ENCODE peak calls at places on chromosomes 13 and 19, in five cellular contexts. L, K, Z, E and D are unnamed samples. For H3K4me1, the result is how much of the 10 kb centered on the place peaks cover.

GRCh38 chr13:86446311-86446710 is 647.1 kb upstream of the SLITRK6 start:
- DNase-seq in L (no peak), Z (no peak), K (no peak), E (no peak), D (no peak)

GRCh38 chr13:107901996-107902562 is 313.3 kb downstream of the LIG4 start:
- DNase-seq in L (no peak), K (no peak), Z (no peak), E (no peak), D (no peak)

GRCh38 chr13:106152047-106152446 is 383.4 kb downstream of the EFNB2 start:
- DNase-seq in L (no peak), K (no peak), E (no peak), Z (no peak), D (no peak)

GRCh38 chr13:106083620-106084350 is 451.7 kb downstream of the EFNB2 start:
- DNase-seq in E (peak), L (no peak), Z (peak), K (peak), D (peak)

GRCh38 chr13:75870397-75870801 is 234.3 kb downstream of the LMO7 start:
- DNase-seq in Z (no peak), K (no peak), L (peak), E (peak), D (peak)

GRCh38 chr13:109249780-109250528 is 536.4 kb downstream of the IRS2 start:
- DNase-seq in K (peak), L (no peak), E (no peak), Z (no peak), D (no peak)

GRCh38 chr19:52494518-52494917 is 33.0 kb upstream of the ZNF808 start:
- DNase-seq in Z (no peak), L (no peak), E (no peak), K (no peak), D (no peak)

GRCh38 chr19:17909017-17909732 is 23.6 kb upstream of the CCDC124 start:
- DNase-seq in L (no peak), K (no peak), Z (no peak), E (no peak), D (no peak)

GRCh38 chr13:113581871-113582270 is 2.7 kb upstream of the TFDP1 start:
- DNase-seq in Z (peak), E (no peak), K (no peak), L (no peak), D (no peak)

GRCh38 chr19:38932425-38933179 is 1.9 kb downstream of the MRPS12 start:
- DNase-seq in K (peak), E (peak), Z (no peak), L (no peak), D (peak)

GRCh38 chr19:17865364-17866311 is 5.9 kb downstream of the RPL18A start:
- DNase-seq in L (no peak), Z (peak), K (peak), E (no peak), D (no peak)

GRCh38 chr19:688992-689391 is 6.3 kb downstream of the PRSS57 start:
- DNase-seq in E (no peak), Z (no peak), L (no peak), K (no peak), D (no peak)

GRCh38 chr19:48999481-49000325 is 6.0 kb downstream of the RUVBL2 start:
- DNase-seq in L (no peak), Z (peak), E (peak), K (no peak), D (peak)

GRCh38 chr19:5145521-5146511 is 176.9 kb downstream of the KDM4B start:
- DNase-seq in L (no peak), Z (no peak), E (no peak), K (no peak), D (peak)

GRCh38 chr19:958967-959685 is 25.0 kb upstream of the WDR18 start:
- DNase-seq in Z (no peak), E (no peak), L (no peak), K (peak), D (no peak)

GRCh38 chr19:6126335-6126974 is 9.0 kb upstream of the ACSBG2 start:
- DNase-seq in Z (no peak), K (peak), L (no peak), E (peak), D (no peak)

GRCh38 chr19:3710265-3710812 is 2.2 kb downstream of the TJP3 start:
- DNase-seq in E (no peak), L (peak), K (peak), Z (peak), D (peak)

GRCh38 chr13:88751994-88752393 is 1080.8 kb downstream of the SLITRK5 start:
- DNase-seq in K (no peak), L (no peak), Z (no peak), E (no peak), D (no peak)

GRCh38 chr13:49443327-49443688 is 556 bp downstream of the CAB39L start:
- DNase-seq in L (no peak), K (no peak), E (peak), Z (no peak), D (peak)

GRCh38 chr13:60351326-60351725 is 45.7 kb upstream of the TDRD3 start:
- DNase-seq in L (peak), E (peak), Z (no peak), K (no peak), D (no peak)

GRCh38 chr13:54949735-54950134 is 1921.1 kb downstream of the OLFM4 start:
- DNase-seq in E (no peak), K (no peak), L (no peak), Z (no peak), D (no peak)

GRCh38 chr13:64248371-64249065 is 2832.9 kb upstream of the PCDH20 start:
- DNase-seq in E (no peak), Z (no peak), L (no peak), K (no peak), D (no peak)

GRCh38 chr13:43489168-43489730 is 297.5 kb downstream of the ENOX1 start:
- DNase-seq in Z (no peak), K (no peak), L (no peak), E (no peak), D (no peak)

GRCh38 chr19:1249298-1249989 is 1.1 kb downstream of the MIDN start:
- DNase-seq in K (peak), Z (peak), L (peak), E (peak), D (peak)

DNA sequence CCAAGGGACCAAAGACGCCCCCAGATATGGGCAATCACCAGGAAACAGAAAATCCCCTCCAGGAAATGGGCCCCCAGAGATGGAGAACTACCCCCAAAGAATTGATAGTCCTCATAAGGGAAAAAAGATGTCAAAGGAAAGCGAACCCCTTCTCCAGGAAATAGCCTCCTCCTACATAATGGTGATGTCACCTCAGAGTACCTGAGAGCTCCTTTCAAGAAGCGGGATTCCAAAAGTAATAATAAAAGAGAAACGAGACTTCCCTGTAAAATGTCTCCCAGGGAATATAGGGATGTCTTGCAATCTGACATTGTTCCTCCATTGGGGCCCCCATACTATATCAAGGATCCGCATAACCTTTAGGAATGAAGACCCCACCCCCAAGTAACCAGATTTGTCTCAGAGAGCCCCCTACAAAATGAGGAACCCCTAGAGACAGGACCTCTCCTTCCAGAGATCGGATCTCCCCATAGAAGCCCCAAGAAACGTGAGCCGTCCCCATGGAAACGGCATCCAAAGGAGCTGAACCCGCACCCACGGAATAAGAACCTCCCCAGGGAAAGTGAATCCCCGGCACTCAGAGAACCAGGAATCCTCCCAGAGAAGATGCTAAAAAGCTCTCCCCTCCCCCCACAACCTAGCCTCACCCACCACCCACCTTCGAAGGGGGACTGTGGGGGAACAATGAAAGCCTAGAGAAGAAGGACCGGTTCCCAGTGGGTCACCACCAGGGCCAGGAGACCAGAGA is 909 bp downstream of the CDKN2D start:
- DNase-seq in L (no peak), K (no peak), E (no peak), Z (no peak), D (no peak)
- H3K4me1 ChIP-seq in L (under half), K (under half), E (under half), Z (under half), D (under half)

GRCh38 chr13:80655778-80656518 is 315.0 kb upstream of the SPRY2 start:
- DNase-seq in Z (no peak), K (no peak), E (no peak), L (no peak), D (no peak)
- H3K4me3 ChIP-seq in Z (no peak), K (no peak), E (no peak), L (no peak), D (no peak)

GRCh38 chr19:7944177-7944761 is 803 bp upstream of the TIMM44 start:
- DNase-seq in E (peak), K (peak), Z (peak), L (peak), D (peak)
- TF ChIP-seq POLR2A in E (peak), K (no peak), Z (no peak), L (no peak), D (no peak)

GRCh38 chr19:11260996-11261395 is 1.3 kb downstream of the DOCK6 start:
- DNase-seq in E (no peak), K (no peak), Z (no peak), L (no peak), D (no peak)
- H3K4me1 ChIP-seq in E (under half), K (under half), Z (under half), L (under half), D (under half)

DNA sequence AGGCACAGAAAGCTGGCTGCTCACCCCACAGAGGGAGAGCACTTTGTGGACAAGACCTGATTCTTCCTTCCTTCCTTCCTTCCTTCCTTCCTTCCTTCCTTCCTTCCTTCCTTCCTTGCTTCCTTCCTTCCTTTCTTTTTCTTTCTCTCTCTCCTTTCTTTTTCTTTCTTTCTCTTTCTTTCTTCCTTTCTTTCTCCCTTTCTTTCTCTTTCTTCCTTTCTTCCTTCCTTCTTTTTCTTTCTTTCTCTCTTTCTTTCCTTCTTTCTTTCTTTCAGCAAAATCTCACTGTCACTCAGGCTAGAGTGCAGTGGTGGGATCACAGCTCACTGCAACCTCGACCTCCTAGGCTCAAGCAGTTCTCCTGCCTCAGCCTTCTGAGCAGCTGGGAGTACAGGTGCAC is 263.9 kb downstream of the UQCRFS1 start:
- DNase-seq in L (no peak), E (no peak), K (no peak), Z (no peak), D (no peak)
- H3K4me3 ChIP-seq in L (no peak), E (no peak), K (no peak), Z (no peak), D (no peak)

DNA sequence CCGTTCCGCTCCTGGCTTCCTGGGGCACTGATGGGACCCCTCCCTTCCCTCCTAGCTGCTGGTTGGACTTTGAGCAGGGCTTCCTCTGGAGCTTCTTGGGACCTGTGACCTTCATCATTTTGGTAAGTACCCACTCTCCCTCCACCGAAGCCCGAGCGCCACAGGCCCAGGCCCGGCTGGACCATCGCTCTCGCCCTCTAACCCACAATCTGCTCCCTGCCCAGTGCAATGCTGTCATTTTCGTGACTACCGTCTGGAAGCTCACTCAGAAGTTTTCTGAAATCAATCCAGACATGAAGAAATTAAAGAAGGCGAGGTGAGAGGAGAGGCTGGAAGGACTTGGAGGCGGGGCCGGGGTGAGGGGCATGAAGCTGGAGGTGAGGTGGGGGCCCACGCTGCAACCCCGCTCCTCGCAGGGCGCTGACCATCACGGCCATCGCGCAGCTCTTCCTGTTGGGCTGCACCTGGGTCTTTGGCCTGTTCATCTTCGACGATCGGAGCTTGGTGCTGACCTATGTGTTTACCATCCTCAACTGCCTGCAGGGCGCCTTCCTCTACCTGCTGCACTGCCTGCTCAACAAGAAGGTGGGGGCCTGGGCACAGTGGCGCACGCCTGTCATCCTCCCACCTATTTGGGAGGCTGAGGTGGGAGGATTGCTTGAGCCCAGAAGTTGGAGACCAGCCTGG is 12.4 kb downstream of the DDX39A start:
- DNase-seq in L (no peak), Z (no peak), K (no peak), E (no peak), D (no peak)
- TF ChIP-seq POLR2A in L (no peak), Z (no peak), K (no peak), E (no peak), D (no peak)

GRCh38 chr19:45100797-45101196 is 7.8 kb downstream of the PPP1R37 start:
- DNase-seq in L (no peak), Z (no peak), K (no peak), E (no peak), D (no peak)
- H3K4me1 ChIP-seq in L (under half), Z (half or more), K (under half), E (under half), D (half or more)

DNA sequence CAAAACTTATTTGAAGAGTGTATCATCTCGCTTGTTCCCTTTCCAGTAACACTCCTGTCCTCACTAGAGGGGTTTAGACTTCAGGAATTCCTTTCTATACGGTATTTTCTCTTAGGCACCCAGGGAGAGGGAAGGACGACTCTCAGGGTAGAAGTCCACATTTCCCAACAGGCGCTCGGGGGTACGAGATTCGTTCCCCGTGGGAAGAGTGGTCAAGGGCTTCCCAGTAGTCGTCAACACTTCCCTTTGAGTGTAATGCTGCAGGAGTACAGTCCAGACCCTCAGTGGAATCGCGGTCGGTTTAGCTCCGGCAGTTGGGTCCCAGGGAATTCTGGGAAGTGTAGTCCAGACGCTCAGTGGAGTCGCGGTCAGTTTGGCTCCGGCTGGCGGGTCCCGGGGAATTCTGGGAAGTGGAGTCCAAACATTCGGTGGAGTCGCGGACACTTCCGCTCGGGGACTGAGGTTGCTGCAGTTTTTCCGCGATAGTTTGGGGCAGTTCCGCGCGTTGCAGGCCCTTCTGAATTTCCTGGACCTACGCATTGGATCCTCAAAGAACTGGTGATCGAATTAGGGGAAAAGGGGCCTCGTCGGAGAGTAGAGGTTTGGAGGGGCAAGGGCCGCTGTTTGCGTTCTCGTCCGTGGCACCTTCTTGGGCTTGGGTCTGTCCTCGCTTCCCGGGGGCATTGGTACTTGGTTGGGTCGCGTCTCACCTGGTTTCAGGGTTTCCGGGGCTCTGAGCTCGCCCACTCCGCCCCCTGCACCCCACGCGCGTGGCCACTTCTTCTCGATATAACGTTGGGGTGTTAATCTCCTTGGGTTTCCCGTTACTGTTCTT is at the start of gene ZNF224:
- DNase-seq in E (peak), Z (peak), K (peak), L (peak), D (peak)
- H3K4me3 ChIP-seq in E (peak), Z (peak), K (peak), L (peak), D (peak)